ENCODE peak calls at places on chromosomes 7 and 10, in nine cellular contexts. D, I, U, Q, L, Y, K, F and Z are unnamed samples.

GRCh38 chr7:107966701-107967100 is 36.3 kb downstream of the LAMB1 start:
- DNase-seq in D (no peak), F (no peak), K (no peak), L (no peak), I (no peak), Q (no peak), U (peak), Y (peak), Z (no peak)

GRCh38 chr10:62980697-62981495 is 152.2 kb upstream of the NRBF2 start:
- DNase-seq in D (no peak), Y (no peak), I (no peak), L (no peak), K (peak), F (no peak), Q (no peak), U (peak), Z (no peak)

GRCh38 chr10:98323221-98324164 is 55.5 kb upstream of the LOXL4 start:
- DNase-seq in U (peak), Q (no peak), D (no peak), Y (peak), K (no peak), F (peak), I (no peak), L (peak), Z (no peak)

GRCh38 chr7:142498364-142498763 is 240.5 kb upstream of the PRSS58 start:
- DNase-seq in Q (no peak), I (no peak), F (no peak), K (no peak), U (no peak), D (no peak), L (no peak), Y (no peak), Z (no peak)

GRCh38 chr7:128844777-128845311 is 14.6 kb downstream of the FLNC start:
- DNase-seq in U (no peak), K (no peak), Y (no peak), F (no peak), Q (no peak), L (no peak), I (no peak), D (no peak), Z (no peak)

GRCh38 chr10:78358406-78358805 is 324.7 kb downstream of the RPS24 start:
- DNase-seq in L (no peak), K (no peak), I (no peak), Q (no peak), Y (no peak), D (no peak), U (no peak), F (no peak), Z (no peak)

GRCh38 chr7:143490719-143491306 is 13.1 kb downstream of the TAS2R41 start:
- DNase-seq in U (peak), L (peak), I (no peak), K (no peak), D (no peak), F (peak), Y (no peak), Q (peak), Z (no peak)

GRCh38 chr7:17289074-17289665 is 9.3 kb upstream of the AHR start:
- DNase-seq in L (peak), I (no peak), Y (no peak), F (no peak), U (peak), Q (no peak), K (no peak), D (no peak), Z (no peak)

GRCh38 chr10:103569877-103570276 is 76.4 kb downstream of the NEURL1 start:
- DNase-seq in Q (no peak), F (no peak), U (no peak), K (no peak), D (no peak), I (no peak), Y (no peak), L (no peak), Z (no peak)

GRCh38 chr7:93117852-93118530 is at the start of gene SAMD9:
- DNase-seq in F (peak), I (peak), Q (peak), U (peak), K (peak), L (peak), D (peak), Y (peak), Z (peak)

GRCh38 chr7:36192050-36192824 is 39.2 kb downstream of the EEPD1 start:
- DNase-seq in U (peak), Q (no peak), K (no peak), L (peak), I (no peak), F (no peak), Y (peak), D (no peak), Z (no peak)